ENCODE peak calls at places on chromosomes 6 and 20, in six cellular contexts. V is type B pancreatic cell, F is NCI-H748 treated with DMSO at 0.1 percent for 48 hours, S is NCI-H774, U is amygdala, W is NCI-H2029 treated with DMSO at 0.1 percent for 48 hours. C is an unnamed sample.

GRCh38 chr20:32505723-32506473 is 79.2 kb downstream of the NOL4L start:
- DNase-seq in F (no peak), S (no peak), V (no peak), U (no peak), W (no peak), C (no peak)

GRCh38 chr6:63798378-63798777 is 162.8 kb downstream of the PHF3 start:
- DNase-seq in F (no peak), S (no peak), V (no peak), W (no peak), U (no peak), C (no peak)

GRCh38 chr20:13884803-13885202 is 100.0 kb downstream of the NDUFAF5 start:
- DNase-seq in U (no peak), S (no peak), F (no peak), V (no peak), W (no peak), C (no peak)

GRCh38 chr6:1770435-1770843 is 160.7 kb downstream of the FOXC1 start:
- DNase-seq in V (no peak), F (no peak), S (no peak), U (no peak), W (no peak), C (no peak)

GRCh38 chr20:40468759-40469158 is 220.3 kb downstream of the MAFB start:
- DNase-seq in W (no peak), U (no peak), S (no peak), F (no peak), V (no peak), C (no peak)

GRCh38 chr6:91539451-91539850 is 952.6 kb upstream of the MAP3K7 start:
- DNase-seq in U (no peak), S (no peak), F (no peak), V (no peak), W (peak), C (no peak)

GRCh38 chr6:144307880-144308279 is 22.7 kb downstream of the UTRN start:
- DNase-seq in F (no peak), S (no peak), U (no peak), V (no peak), W (no peak), C (no peak)

GRCh38 chr20:20084296-20084752 is 32.0 kb downstream of the CFAP61 start:
- DNase-seq in F (no peak), V (no peak), U (no peak), W (no peak), S (peak), C (no peak)

GRCh38 chr6:134609862-134610261 is 291.9 kb upstream of the SGK1 start:
- DNase-seq in V (no peak), F (no peak), S (no peak), U (no peak), W (no peak), C (no peak)

GRCh38 chr6:150697515-150697914 is 97.8 kb downstream of the PLEKHG1 start:
- DNase-seq in S (no peak), V (no peak), F (peak), W (no peak), U (no peak), C (no peak)

GRCh38 chr6:130783416-130784107 is 43.6 kb upstream of the SMLR1 start:
- DNase-seq in V (no peak), S (no peak), U (no peak), W (no peak), F (no peak), C (no peak)

GRCh38 chr6:56172144-56172543 is 75.2 kb downstream of the COL21A1 start:
- DNase-seq in U (no peak), F (no peak), V (no peak), S (no peak), W (no peak), C (no peak)

GRCh38 chr6:97053643-97054411 is 129.3 kb downstream of the KLHL32 start:
- DNase-seq in U (no peak), W (peak), S (peak), F (peak), V (no peak), C (no peak)

GRCh38 chr6:166005846-166006592 is 161.6 kb downstream of the TBXT start:
- DNase-seq in V (no peak), U (peak), S (peak), W (no peak), F (peak), C (peak)